ENCODE peak calls at places on chromosomes 1 and 21, in eight cellular contexts. V is cardiac muscle cell, O is A549, P is H1, L is adrenal gland, K is lower lobe of right lung, D is pancreas, A is AG10803. M is an unnamed sample.

GRCh38 chr1:67832737-67833594 is at the start of gene GNG12:
- DNase-seq in V (peak), O (peak), P (peak), L (peak), K (peak), D (peak), A (peak), M (peak)

GRCh38 chr1:110151175-110151715 is 951 bp downstream of the SLC6A17 start:
- DNase-seq in V (no peak), O (no peak), P (no peak), L (no peak), K (no peak), D (no peak), A (no peak), M (no peak)

GRCh38 chr1:75673399-75673798 is 51.1 kb upstream of the ACADM start:
- DNase-seq in V (no peak), O (no peak), P (no peak), L (no peak), K (no peak), D (no peak), A (no peak), M (no peak)

GRCh38 chr1:61566177-61566576 is 158.8 kb downstream of the TM2D1 start:
- DNase-seq in V (no peak), O (no peak), P (no peak), L (no peak), K (no peak), D (no peak), A (no peak), M (no peak)

GRCh38 chr1:156480411-156481192 is 20.0 kb downstream of the MEF2D start:
- DNase-seq in V (peak), O (peak), P (no peak), L (peak), K (peak), D (no peak), A (no peak), M (no peak)

GRCh38 chr1:202319381-202320080 is 22.2 kb downstream of the UBE2T start:
- DNase-seq in V (no peak), O (no peak), P (no peak), L (no peak), K (no peak), D (no peak), A (no peak), M (no peak)

GRCh38 chr1:200590001-200590400 is 30.6 kb downstream of the KIF14 start:
- DNase-seq in V (peak), O (no peak), P (no peak), L (no peak), K (no peak), D (no peak), A (peak), M (peak)

GRCh38 chr1:109477821-109478220 is 5.9 kb upstream of the ATXN7L2 start:
- DNase-seq in V (no peak), O (no peak), P (no peak), L (no peak), K (no peak), D (no peak), A (no peak), M (no peak)

GRCh38 chr1:145849356-145850165 is 4.1 kb downstream of the NUDT17 start:
- DNase-seq in V (peak), O (no peak), P (no peak), L (no peak), K (no peak), D (no peak), A (peak), M (peak)

GRCh38 chr1:231039161-231040018 is 664 bp downstream of the FAM89A start:
- DNase-seq in V (peak), O (peak), P (no peak), L (peak), K (peak), D (peak), A (peak), M (peak)

GRCh38 chr1:163095223-163095622 is 26.1 kb downstream of the RGS4 start:
- DNase-seq in V (no peak), O (no peak), P (no peak), L (no peak), K (no peak), D (no peak), A (no peak), M (no peak)

GRCh38 chr1:21299007-21299406 is 8.7 kb upstream of the ECE1 start:
- DNase-seq in V (no peak), O (no peak), P (no peak), L (no peak), K (no peak), D (no peak), A (no peak), M (no peak)

GRCh38 chr1:59020151-59020997 is 236.5 kb upstream of the JUN start:
- DNase-seq in V (peak), O (no peak), P (no peak), L (peak), K (peak), D (peak), A (peak), M (peak)

GRCh38 chr1:5725406-5725805 is 266.8 kb downstream of the NPHP4 start:
- DNase-seq in V (no peak), O (no peak), P (no peak), L (no peak), K (peak), D (no peak), A (no peak), M (no peak)

GRCh38 chr21:44709426-44710293 is 1.7 kb downstream of the TSPEAR start:
- DNase-seq in V (peak), O (no peak), P (no peak), L (no peak), K (no peak), D (no peak), A (no peak), M (no peak)

GRCh38 chr21:15065381-15066230 is 806 bp upstream of the NRIP1 start:
- DNase-seq in V (peak), O (peak), P (no peak), L (peak), K (peak), D (peak), A (peak), M (peak)

GRCh38 chr1:116738673-116739370 is 15.4 kb upstream of the CD2 start:
- DNase-seq in V (no peak), O (no peak), P (no peak), L (no peak), K (no peak), D (no peak), A (no peak), M (no peak)

GRCh38 chr1:230509281-230509977 is 83.3 kb upstream of the PGBD5 start:
- DNase-seq in V (peak), O (no peak), P (no peak), L (peak), K (no peak), D (no peak), A (peak), M (peak)

GRCh38 chr1:71521655-71522264 is 440.9 kb upstream of the ZRANB2 start:
- DNase-seq in V (peak), O (no peak), P (no peak), L (peak), K (no peak), D (no peak), A (peak), M (peak)
- TF ChIP-seq CTCF in V (peak), O (peak), P (peak), L (peak), K (peak), D (no peak), A (peak), M (peak)

DNA sequence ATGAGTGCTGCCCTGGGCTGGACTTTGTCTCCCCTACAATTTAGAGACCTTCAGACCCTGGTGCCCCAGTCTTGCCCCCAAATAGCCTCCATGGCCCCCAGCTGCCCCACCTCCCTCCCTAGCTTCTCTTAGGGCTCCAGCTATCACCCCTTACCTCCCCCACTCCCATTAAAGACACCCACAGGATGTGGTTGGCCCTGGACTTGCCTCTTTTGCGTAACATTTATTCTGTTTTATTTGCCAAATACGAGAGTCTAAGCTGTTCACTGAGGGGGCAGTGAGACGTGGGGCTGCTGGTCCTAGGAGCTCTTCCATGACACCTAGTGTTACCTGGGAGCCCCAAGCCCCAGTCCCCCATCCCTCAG is 4.5 kb downstream of the ZC3H12A start:
- DNase-seq in V (peak), O (no peak), P (no peak), L (no peak), K (no peak), D (no peak), A (peak), M (peak)
- H3K4me3 ChIP-seq in V (no peak), O (peak), P (no peak), L (no peak), K (peak), D (no peak), A (peak), M (peak)

DNA sequence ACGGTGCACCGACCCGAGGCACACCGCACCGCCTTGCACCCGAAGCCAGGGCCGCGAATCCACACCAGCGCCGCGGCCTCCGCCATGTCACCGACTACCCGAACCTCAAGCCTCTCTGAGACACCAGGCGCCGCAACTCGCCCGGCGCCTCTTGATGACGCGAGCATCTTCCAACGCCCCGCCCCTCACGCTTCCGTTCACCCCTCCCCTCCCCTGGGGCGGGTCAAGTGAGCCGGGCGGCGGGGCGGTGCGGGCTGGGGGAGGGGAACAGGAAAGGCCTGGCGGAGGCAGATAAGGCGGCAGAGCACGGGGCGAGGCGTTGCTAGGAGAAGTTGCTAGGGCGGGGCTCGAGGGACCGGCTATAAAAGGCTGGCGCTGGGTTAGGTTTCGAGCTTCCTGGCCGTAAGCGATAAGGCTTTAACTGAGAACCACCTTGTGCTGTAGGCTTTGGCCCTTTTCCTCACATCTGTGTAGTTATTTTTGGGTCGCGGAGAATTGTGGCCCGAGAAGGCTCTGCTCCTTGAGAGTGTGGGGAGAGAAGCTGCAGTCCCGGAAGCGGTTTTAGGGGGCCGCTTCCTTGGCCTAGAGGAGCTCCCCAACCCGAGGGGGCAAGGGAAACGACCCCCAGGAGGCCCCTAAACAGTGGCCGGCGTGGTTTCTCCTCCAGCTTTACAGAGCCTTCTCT is at the start of gene SDE2:
- DNase-seq in V (peak), O (peak), P (peak), L (peak), K (peak), D (peak), A (peak), M (peak)
- TF ChIP-seq CTCF in V (no peak), O (no peak), P (no peak), L (no peak), K (no peak), D (no peak), A (no peak), M (no peak)

GRCh38 chr1:153565529-153566374 is at the start of gene S100A2:
- DNase-seq in V (peak), O (peak), P (no peak), L (peak), K (peak), D (no peak), A (peak), M (peak)
- H3K4me3 ChIP-seq in V (no peak), O (peak), P (no peak), L (no peak), K (peak), D (no peak), A (peak), M (no peak)

DNA sequence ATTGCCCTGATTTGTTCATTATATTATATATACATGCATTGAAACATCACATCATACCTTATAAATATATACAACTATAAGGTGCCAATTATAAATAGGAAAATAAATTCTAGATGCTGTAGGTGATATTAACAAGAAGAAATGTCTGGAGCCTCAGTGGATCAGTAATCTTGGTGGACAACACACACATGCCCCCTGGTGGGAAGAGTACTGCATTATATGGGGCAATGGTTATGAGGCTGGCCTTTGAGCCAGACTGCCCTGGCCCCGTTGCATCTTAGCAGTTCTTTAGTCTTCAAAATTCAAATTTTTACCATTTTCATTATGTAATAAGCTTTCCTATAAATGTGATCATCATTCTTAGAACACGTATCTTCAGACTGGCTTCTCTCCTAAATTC is 335.0 kb upstream of the GREM2 start:
- DNase-seq in V (peak), O (peak), P (no peak), L (peak), K (no peak), D (no peak), A (peak), M (peak)
- TF ChIP-seq CTCF in V (peak), O (peak), P (peak), L (peak), K (peak), D (no peak), A (peak), M (peak)

DNA sequence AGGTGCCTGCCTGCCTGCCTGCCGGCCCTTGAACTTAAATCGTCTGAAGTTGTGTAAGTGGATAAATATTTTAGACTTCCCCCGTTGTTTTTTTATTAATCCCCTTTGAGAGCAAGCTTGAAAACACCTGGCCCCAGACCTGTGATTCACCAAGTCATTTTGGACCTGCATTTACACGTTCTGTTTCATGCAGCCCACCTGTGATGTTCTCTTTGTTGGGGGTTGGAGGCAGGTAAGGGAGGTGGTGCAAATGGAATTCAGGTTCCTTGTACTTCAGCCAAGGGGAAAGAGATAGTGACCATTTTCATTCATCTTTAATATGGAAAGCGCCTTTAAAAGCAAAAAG is 1.2 kb downstream of the SLC37A1 start:
- DNase-seq in V (no peak), O (no peak), P (no peak), L (no peak), K (no peak), D (no peak), A (no peak), M (no peak)
- H3K4me3 ChIP-seq in V (peak), O (peak), P (peak), L (no peak), K (peak), D (peak), A (no peak), M (peak)

DNA sequence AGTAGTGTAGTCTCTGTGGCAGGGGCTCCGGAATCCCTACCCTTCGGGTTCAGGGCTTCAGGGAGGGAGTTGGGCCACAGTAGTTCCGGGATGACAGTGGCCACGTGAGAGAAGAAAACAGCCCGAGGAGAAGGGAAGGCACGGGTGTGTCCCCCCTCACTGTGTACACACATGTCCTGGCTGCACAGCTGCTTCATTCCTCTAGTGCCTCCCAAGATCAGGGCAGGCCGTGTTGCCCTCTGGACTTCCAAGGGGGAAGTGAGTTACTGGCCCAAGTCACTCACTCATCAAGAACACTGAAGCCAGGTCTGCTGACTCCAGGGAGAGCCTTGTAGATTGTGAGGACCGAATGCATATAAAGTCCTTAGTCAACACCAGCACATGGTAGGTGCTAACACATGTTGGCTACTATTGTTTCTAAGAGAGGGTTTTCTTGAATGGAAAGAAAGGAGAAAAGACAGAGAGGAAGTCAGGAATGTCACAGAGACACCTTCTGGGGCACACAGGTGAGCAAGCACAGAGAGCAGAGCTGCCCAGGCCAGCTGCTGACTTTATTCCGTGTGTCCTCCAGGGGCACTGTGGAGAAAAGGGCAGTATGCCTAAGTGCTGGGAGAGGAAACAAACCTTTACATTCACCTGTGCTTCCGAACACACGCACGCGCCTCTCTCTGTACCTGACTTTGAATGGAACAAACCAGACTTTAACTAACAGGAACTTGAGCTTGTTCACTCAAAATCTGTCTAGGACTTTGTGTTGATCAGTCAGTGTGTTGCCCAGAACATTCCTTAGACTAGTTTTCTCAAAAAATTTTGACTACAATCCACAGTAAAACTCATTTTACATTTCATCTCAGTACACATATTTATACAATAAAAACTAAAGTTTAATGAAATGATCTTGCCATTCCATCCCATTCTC is 40.0 kb downstream of the LHX4 start:
- DNase-seq in V (no peak), O (no peak), P (no peak), L (peak), K (no peak), D (peak), A (no peak), M (peak)
- TF ChIP-seq CTCF in V (peak), O (peak), P (peak), L (no peak), K (no peak), D (no peak), A (peak), M (peak)

GRCh38 chr1:161164901-161165620 is 1.2 kb upstream of the PPOX start:
- DNase-seq in V (no peak), O (no peak), P (no peak), L (no peak), K (no peak), D (no peak), A (no peak), M (no peak)
- H3K4me3 ChIP-seq in V (peak), O (peak), P (peak), L (no peak), K (peak), D (no peak), A (peak), M (peak)

M was measured in fibroblast of pulmonary artery.